ENCODE peak calls at places on chromosome 7, in seven cellular contexts. K, E, P, I, L, T and Y are unnamed samples.

GRCh38 chr7:100170111-100170897 is 1.9 kb upstream of the GAL3ST4 start:
- DNase-seq in P (no peak), T (no peak), K (no peak), E (no peak), L (no peak), I (no peak), Y (no peak)

GRCh38 chr7:16660702-16661464 is 14.9 kb downstream of the BZW2 start:
- DNase-seq in E (no peak), L (no peak), P (no peak), T (peak), K (no peak), I (no peak), Y (peak)

GRCh38 chr7:155206286-155207020 is 91.2 kb upstream of the INSIG1 start:
- DNase-seq in T (peak), L (no peak), I (peak), P (peak), K (peak), E (no peak), Y (peak)

GRCh38 chr7:111658546-111658945 is 96.3 kb upstream of the IMMP2L start:
- DNase-seq in L (no peak), P (no peak), E (no peak), T (no peak), K (no peak), I (no peak), Y (no peak)

GRCh38 chr7:69105092-69105491 is 493.2 kb upstream of the AUTS2 start:
- DNase-seq in L (no peak), K (no peak), P (no peak), E (no peak), T (no peak), I (no peak), Y (no peak)

GRCh38 chr7:102393467-102393866 is 2.7 kb upstream of the PRKRIP1 start:
- DNase-seq in L (no peak), K (no peak), E (no peak), P (no peak), T (no peak), I (no peak), Y (no peak)

GRCh38 chr7:82441916-82442478 is 1.6 kb downstream of the CACNA2D1 start:
- DNase-seq in P (no peak), K (no peak), T (peak), I (no peak), E (no peak), L (no peak), Y (peak)

GRCh38 chr7:86667732-86668131 is 24.0 kb downstream of the GRM3 start:
- DNase-seq in P (peak), T (no peak), K (no peak), E (no peak), L (no peak), I (no peak), Y (no peak)

GRCh38 chr7:23470290-23471089 is at the start of gene IGF2BP3:
- DNase-seq in I (no peak), T (peak), K (peak), P (peak), L (peak), E (no peak), Y (peak)
- TF ChIP-seq CTCF in I (no peak), T (no peak), K (no peak), P (no peak), L (no peak), E (no peak), Y (no peak)

GRCh38 chr7:140673770-140674155 is 1.0 kb downstream of the ADCK2 start:
- DNase-seq in I (no peak), E (no peak), K (no peak), L (no peak), T (no peak), P (no peak), Y (no peak)

GRCh38 chr7:140675726-140676125 is 3.0 kb downstream of the ADCK2 start:
- DNase-seq in K (no peak), I (no peak), L (no peak), P (no peak), E (no peak), T (no peak), Y (no peak)

GRCh38 chr7:140674356-140674800 is 1.6 kb downstream of the ADCK2 start:
- DNase-seq in L (no peak), P (peak), I (no peak), E (no peak), K (no peak), T (no peak), Y (no peak)

GRCh38 chr7:140676303-140676702 is 3.6 kb downstream of the ADCK2 start:
- DNase-seq in L (no peak), I (no peak), K (no peak), T (no peak), P (peak), E (no peak), Y (no peak)

GRCh38 chr7:140674899-140675701 is 2.4 kb downstream of the ADCK2 start:
- DNase-seq in K (peak), L (no peak), T (peak), I (no peak), E (no peak), P (peak), Y (peak)
- TF ChIP-seq CTCF in K (peak), L (peak), T (peak), I (no peak), E (no peak), P (peak), Y (peak)

GRCh38 chr7:142927949-142928348 is 5.6 kb downstream of the TRPV5 start:
- DNase-seq in L (no peak), T (no peak), E (no peak), K (no peak), I (no peak), P (no peak), Y (no peak)
- TF ChIP-seq CTCF in L (no peak), T (no peak), E (no peak), K (no peak), I (no peak), P (no peak), Y (no peak)

GRCh38 chr7:80014507-80014906 is 120.1 kb upstream of the GNAI1 start:
- DNase-seq in K (no peak), L (no peak), E (no peak), P (no peak), I (no peak), T (no peak), Y (peak)
- TF ChIP-seq CTCF in K (no peak), L (no peak), E (no peak), P (no peak), I (no peak), T (no peak), Y (no peak)

GRCh38 chr7:66505009-66505408 is 123.7 kb upstream of the KCTD7 start:
- DNase-seq in L (no peak), K (no peak), I (no peak), E (no peak), P (no peak), T (no peak), Y (no peak)

GRCh38 chr7:66503551-66504031 is 125.1 kb upstream of the KCTD7 start:
- DNase-seq in T (no peak), K (no peak), L (no peak), P (no peak), I (no peak), E (no peak), Y (no peak)

GRCh38 chr7:66507764-66508296 is 120.9 kb upstream of the KCTD7 start:
- DNase-seq in T (no peak), P (no peak), E (no peak), I (no peak), K (no peak), L (no peak), Y (no peak)

GRCh38 chr7:66504131-66504530 is 124.5 kb upstream of the KCTD7 start:
- DNase-seq in I (no peak), P (no peak), K (no peak), E (no peak), L (no peak), T (no peak), Y (no peak)

GRCh38 chr7:66505531-66506451 is 122.9 kb upstream of the KCTD7 start:
- DNase-seq in T (no peak), P (no peak), L (no peak), E (no peak), I (peak), K (no peak), Y (peak)
- TF ChIP-seq CTCF in T (no peak), P (no peak), L (no peak), E (no peak), I (no peak), K (no peak), Y (no peak)

DNA sequence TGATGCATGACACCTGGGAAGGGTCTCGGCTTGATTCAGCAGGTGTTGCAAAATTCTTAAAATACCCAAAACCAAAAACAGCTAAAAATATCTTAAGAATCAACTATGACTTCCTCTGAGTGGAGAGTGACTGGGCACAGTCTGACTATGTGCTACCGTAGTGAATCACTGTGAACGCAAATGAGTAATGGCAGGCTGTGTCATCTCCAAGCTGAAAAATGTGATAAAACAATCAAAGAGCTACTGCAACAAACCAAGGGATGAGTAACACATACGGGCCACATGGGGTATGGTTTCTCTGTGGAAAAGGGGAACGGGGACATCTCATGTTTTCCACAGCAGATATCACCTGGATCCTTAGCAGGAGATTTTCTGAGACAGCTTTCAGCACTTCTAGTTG is 127.5 kb downstream of the ABCA13 start:
- DNase-seq in K (no peak), L (no peak), E (no peak), T (peak), P (peak), I (no peak), Y (peak)
- TF ChIP-seq CTCF in K (no peak), L (no peak), E (no peak), T (no peak), P (no peak), I (no peak), Y (no peak)